ENCODE peak calls at places on chromosomes 5 and 9, in eight cellular contexts. One of them, this sample, is unnamed.

GRCh38 chr5:65809817-65810531 is 88.0 kb downstream of the NLN start:
- DNase-seq in RWPE1: no peak
- DNase-seq in cardiac fibroblast: peak; percentile 88
- DNase-seq in iPS DF 6.9: no peak
- DNase-seq in NCI-H1092: no peak
- DNase-seq in HEK293T: no peak
- DNase-seq in EL: peak; percentile 74
- DNase-seq in stimulated activated CD4-positive, alpha-beta T cell treated with anti-CD3 and anti-CD28 coated beads, Interleukin-1b, Interleukin-23, amount 100 ng/mL, for 24 hours: no peak
- DNase-seq in this sample: peak; percentile 96

GRCh38 chr9:22454021-22454420 is 7.4 kb downstream of the DMRTA1 start:
- DNase-seq in RWPE1: no peak
- DNase-seq in cardiac fibroblast: no peak
- DNase-seq in iPS DF 6.9: no peak
- DNase-seq in NCI-H1092: no peak
- DNase-seq in HEK293T: no peak
- DNase-seq in EL: peak; percentile 8
- DNase-seq in stimulated activated CD4-positive, alpha-beta T cell treated with anti-CD3 and anti-CD28 coated beads, Interleukin-1b, Interleukin-23, amount 100 ng/mL, for 24 hours: no peak
- DNase-seq in this sample: peak; percentile 44

GRCh38 chr5:180067986-180068385 is 3.6 kb downstream of the RNF130 start:
- DNase-seq in RWPE1: no peak
- DNase-seq in cardiac fibroblast: no peak
- DNase-seq in iPS DF 6.9: no peak
- DNase-seq in NCI-H1092: no peak
- DNase-seq in HEK293T: no peak
- DNase-seq in EL: no peak
- DNase-seq in stimulated activated CD4-positive, alpha-beta T cell treated with anti-CD3 and anti-CD28 coated beads, Interleukin-1b, Interleukin-23, amount 100 ng/mL, for 24 hours: no peak
- DNase-seq in this sample: no peak

GRCh38 chr5:56481147-56481997 is 248.2 kb upstream of the ANKRD55 start:
- DNase-seq in RWPE1: peak; percentile 46
- DNase-seq in cardiac fibroblast: peak; percentile 43
- DNase-seq in iPS DF 6.9: no peak
- DNase-seq in NCI-H1092: no peak
- DNase-seq in HEK293T: peak; percentile 21
- DNase-seq in EL: peak; percentile 55
- DNase-seq in stimulated activated CD4-positive, alpha-beta T cell treated with anti-CD3 and anti-CD28 coated beads, Interleukin-1b, Interleukin-23, amount 100 ng/mL, for 24 hours: no peak
- DNase-seq in this sample: peak; percentile 44

GRCh38 chr9:72205513-72205912 is 56.3 kb downstream of the GDA start:
- DNase-seq in RWPE1: no peak
- DNase-seq in cardiac fibroblast: no peak
- DNase-seq in iPS DF 6.9: no peak
- DNase-seq in NCI-H1092: no peak
- DNase-seq in HEK293T: no peak
- DNase-seq in EL: no peak
- DNase-seq in stimulated activated CD4-positive, alpha-beta T cell treated with anti-CD3 and anti-CD28 coated beads, Interleukin-1b, Interleukin-23, amount 100 ng/mL, for 24 hours: no peak
- DNase-seq in this sample: peak; percentile 10

GRCh38 chr5:110925398-110925797 is 146.1 kb upstream of the TSLP start:
- DNase-seq in RWPE1: peak; percentile 45
- DNase-seq in cardiac fibroblast: peak; percentile 78
- DNase-seq in iPS DF 6.9: no peak
- DNase-seq in NCI-H1092: no peak
- DNase-seq in HEK293T: no peak
- DNase-seq in EL: no peak
- DNase-seq in stimulated activated CD4-positive, alpha-beta T cell treated with anti-CD3 and anti-CD28 coated beads, Interleukin-1b, Interleukin-23, amount 100 ng/mL, for 24 hours: no peak
- DNase-seq in this sample: no peak

GRCh38 chr5:113330533-113331200 is 104.1 kb downstream of the TSSK1B start:
- DNase-seq in RWPE1: peak; percentile 78
- DNase-seq in cardiac fibroblast: peak; percentile 77
- DNase-seq in iPS DF 6.9: no peak
- DNase-seq in NCI-H1092: peak; percentile 1
- DNase-seq in HEK293T: peak; percentile 57
- DNase-seq in EL: peak; percentile 8
- DNase-seq in stimulated activated CD4-positive, alpha-beta T cell treated with anti-CD3 and anti-CD28 coated beads, Interleukin-1b, Interleukin-23, amount 100 ng/mL, for 24 hours: no peak
- DNase-seq in this sample: peak; percentile 58

GRCh38 chr5:179889885-179890284 is 17.8 kb downstream of the TBC1D9B start:
- DNase-seq in RWPE1: no peak
- DNase-seq in cardiac fibroblast: no peak
- DNase-seq in iPS DF 6.9: no peak
- DNase-seq in NCI-H1092: no peak
- DNase-seq in HEK293T: no peak
- DNase-seq in EL: no peak
- DNase-seq in stimulated activated CD4-positive, alpha-beta T cell treated with anti-CD3 and anti-CD28 coated beads, Interleukin-1b, Interleukin-23, amount 100 ng/mL, for 24 hours: no peak
- DNase-seq in this sample: no peak

GRCh38 chr5:122473138-122473843 is 161.3 kb downstream of the SNCAIP start:
- DNase-seq in RWPE1: no peak
- DNase-seq in cardiac fibroblast: no peak
- DNase-seq in iPS DF 6.9: no peak
- DNase-seq in NCI-H1092: no peak
- DNase-seq in HEK293T: no peak
- DNase-seq in EL: no peak
- DNase-seq in stimulated activated CD4-positive, alpha-beta T cell treated with anti-CD3 and anti-CD28 coated beads, Interleukin-1b, Interleukin-23, amount 100 ng/mL, for 24 hours: no peak
- DNase-seq in this sample: peak; percentile 3

GRCh38 chr5:59652449-59652848 is 241.1 kb downstream of the PDE4D start:
- DNase-seq in RWPE1: no peak
- DNase-seq in cardiac fibroblast: no peak
- DNase-seq in iPS DF 6.9: no peak
- DNase-seq in NCI-H1092: no peak
- DNase-seq in HEK293T: no peak
- DNase-seq in EL: no peak
- DNase-seq in stimulated activated CD4-positive, alpha-beta T cell treated with anti-CD3 and anti-CD28 coated beads, Interleukin-1b, Interleukin-23, amount 100 ng/mL, for 24 hours: no peak
- DNase-seq in this sample: no peak

GRCh38 chr9:129838707-129839259 is 3.5 kb downstream of the USP20 start:
- DNase-seq in RWPE1: peak; percentile 84
- DNase-seq in cardiac fibroblast: peak; percentile 54
- DNase-seq in iPS DF 6.9: no peak
- DNase-seq in NCI-H1092: no peak
- DNase-seq in HEK293T: no peak
- DNase-seq in EL: peak; percentile 96
- DNase-seq in stimulated activated CD4-positive, alpha-beta T cell treated with anti-CD3 and anti-CD28 coated beads, Interleukin-1b, Interleukin-23, amount 100 ng/mL, for 24 hours: no peak
- DNase-seq in this sample: peak; percentile 92

GRCh38 chr9:71911908-71912325 is 478 bp downstream of the C9orf85 start:
- DNase-seq in RWPE1: peak; percentile 15
- DNase-seq in cardiac fibroblast: peak; percentile 73
- DNase-seq in iPS DF 6.9: no peak
- DNase-seq in NCI-H1092: no peak
- DNase-seq in HEK293T: no peak
- DNase-seq in EL: peak; percentile 45
- DNase-seq in stimulated activated CD4-positive, alpha-beta T cell treated with anti-CD3 and anti-CD28 coated beads, Interleukin-1b, Interleukin-23, amount 100 ng/mL, for 24 hours: no peak
- DNase-seq in this sample: no peak

GRCh38 chr9:110575169-110575568 is 4.4 kb downstream of the SVEP1 start:
- DNase-seq in RWPE1: no peak
- DNase-seq in cardiac fibroblast: peak; percentile 49
- DNase-seq in iPS DF 6.9: no peak
- DNase-seq in NCI-H1092: no peak
- DNase-seq in HEK293T: no peak
- DNase-seq in EL: no peak
- DNase-seq in stimulated activated CD4-positive, alpha-beta T cell treated with anti-CD3 and anti-CD28 coated beads, Interleukin-1b, Interleukin-23, amount 100 ng/mL, for 24 hours: no peak
- DNase-seq in this sample: peak; percentile 6

GRCh38 chr5:39178171-39178570 is 41.2 kb downstream of the FYB1 start:
- DNase-seq in RWPE1: no peak
- DNase-seq in cardiac fibroblast: peak; percentile 8
- DNase-seq in iPS DF 6.9: no peak
- DNase-seq in NCI-H1092: no peak
- DNase-seq in HEK293T: no peak
- DNase-seq in EL: peak; percentile 66
- DNase-seq in stimulated activated CD4-positive, alpha-beta T cell treated with anti-CD3 and anti-CD28 coated beads, Interleukin-1b, Interleukin-23, amount 100 ng/mL, for 24 hours: no peak
- DNase-seq in this sample: peak; percentile 64

GRCh38 chr9:33818832-33819500 is 2.0 kb downstream of the UBE2R2 start:
- DNase-seq in RWPE1: peak; percentile 45
- DNase-seq in cardiac fibroblast: peak; percentile 35
- DNase-seq in iPS DF 6.9: no peak
- DNase-seq in NCI-H1092: no peak
- DNase-seq in HEK293T: no peak
- DNase-seq in EL: peak; percentile 30
- DNase-seq in stimulated activated CD4-positive, alpha-beta T cell treated with anti-CD3 and anti-CD28 coated beads, Interleukin-1b, Interleukin-23, amount 100 ng/mL, for 24 hours: no peak
- DNase-seq in this sample: peak; percentile 60

GRCh38 chr5:81751836-81752643 is 1.1 kb upstream of the SSBP2 start:
- DNase-seq in RWPE1: no peak
- DNase-seq in cardiac fibroblast: no peak
- DNase-seq in iPS DF 6.9: no peak
- DNase-seq in NCI-H1092: no peak
- DNase-seq in HEK293T: no peak
- DNase-seq in EL: no peak
- DNase-seq in stimulated activated CD4-positive, alpha-beta T cell treated with anti-CD3 and anti-CD28 coated beads, Interleukin-1b, Interleukin-23, amount 100 ng/mL, for 24 hours: no peak
- DNase-seq in this sample: peak; percentile 32

GRCh38 chr9:112582371-112582770 is 95.7 kb downstream of the KIAA1958 start:
- DNase-seq in RWPE1: no peak
- DNase-seq in cardiac fibroblast: no peak
- DNase-seq in iPS DF 6.9: no peak
- DNase-seq in NCI-H1092: no peak
- DNase-seq in HEK293T: no peak
- DNase-seq in EL: no peak
- DNase-seq in stimulated activated CD4-positive, alpha-beta T cell treated with anti-CD3 and anti-CD28 coated beads, Interleukin-1b, Interleukin-23, amount 100 ng/mL, for 24 hours: no peak
- DNase-seq in this sample: no peak

GRCh38 chr9:93255994-93256877 is 72.3 kb downstream of the WNK2 start:
- DNase-seq in RWPE1: no peak
- DNase-seq in cardiac fibroblast: no peak
- DNase-seq in iPS DF 6.9: no peak
- DNase-seq in NCI-H1092: no peak
- DNase-seq in HEK293T: no peak
- DNase-seq in EL: no peak
- DNase-seq in stimulated activated CD4-positive, alpha-beta T cell treated with anti-CD3 and anti-CD28 coated beads, Interleukin-1b, Interleukin-23, amount 100 ng/mL, for 24 hours: no peak
- DNase-seq in this sample: no peak

GRCh38 chr5:4082966-4083564 is 487.4 kb downstream of the IRX1 start:
- DNase-seq in RWPE1: peak; percentile 21
- DNase-seq in cardiac fibroblast: no peak
- DNase-seq in iPS DF 6.9: no peak
- DNase-seq in NCI-H1092: no peak
- DNase-seq in HEK293T: no peak
- DNase-seq in EL: no peak
- DNase-seq in stimulated activated CD4-positive, alpha-beta T cell treated with anti-CD3 and anti-CD28 coated beads, Interleukin-1b, Interleukin-23, amount 100 ng/mL, for 24 hours: no peak
- DNase-seq in this sample: no peak

GRCh38 chr9:21121079-21121478 is 20.6 kb downstream of the IFNW1 start:
- DNase-seq in RWPE1: no peak
- DNase-seq in cardiac fibroblast: no peak
- DNase-seq in iPS DF 6.9: no peak
- DNase-seq in NCI-H1092: no peak
- DNase-seq in HEK293T: no peak
- DNase-seq in EL: no peak
- DNase-seq in stimulated activated CD4-positive, alpha-beta T cell treated with anti-CD3 and anti-CD28 coated beads, Interleukin-1b, Interleukin-23, amount 100 ng/mL, for 24 hours: no peak
- DNase-seq in this sample: no peak

GRCh38 chr5:132821791-132822190 is 8.7 kb downstream of the SHROOM1 start:
- DNase-seq in RWPE1: no peak
- DNase-seq in cardiac fibroblast: no peak
- DNase-seq in iPS DF 6.9: no peak
- DNase-seq in NCI-H1092: peak; percentile 4
- DNase-seq in HEK293T: no peak
- DNase-seq in EL: no peak
- DNase-seq in stimulated activated CD4-positive, alpha-beta T cell treated with anti-CD3 and anti-CD28 coated beads, Interleukin-1b, Interleukin-23, amount 100 ng/mL, for 24 hours: no peak
- DNase-seq in this sample: peak; percentile 26

GRCh38 chr9:136505406-136506403 is 22.9 kb upstream of the SEC16A start:
- DNase-seq in RWPE1: no peak
- DNase-seq in cardiac fibroblast: no peak
- DNase-seq in iPS DF 6.9: no peak
- DNase-seq in NCI-H1092: no peak
- DNase-seq in HEK293T: no peak
- DNase-seq in EL: no peak
- DNase-seq in stimulated activated CD4-positive, alpha-beta T cell treated with anti-CD3 and anti-CD28 coated beads, Interleukin-1b, Interleukin-23, amount 100 ng/mL, for 24 hours: no peak
- DNase-seq in this sample: no peak

GRCh38 chr5:165328856-165329255 is 1823.4 kb downstream of the MAT2B start:
- DNase-seq in RWPE1: peak; percentile 16
- DNase-seq in cardiac fibroblast: no peak
- DNase-seq in iPS DF 6.9: no peak
- DNase-seq in NCI-H1092: no peak
- DNase-seq in HEK293T: no peak
- DNase-seq in EL: no peak
- DNase-seq in stimulated activated CD4-positive, alpha-beta T cell treated with anti-CD3 and anti-CD28 coated beads, Interleukin-1b, Interleukin-23, amount 100 ng/mL, for 24 hours: no peak
- DNase-seq in this sample: no peak

GRCh38 chr9:135907006-135907434 is 326 bp downstream of the CAMSAP1 start:
- DNase-seq in RWPE1: no peak
- DNase-seq in cardiac fibroblast: peak; percentile 41
- DNase-seq in iPS DF 6.9: no peak
- DNase-seq in NCI-H1092: no peak
- DNase-seq in HEK293T: peak; percentile 53
- DNase-seq in EL: peak; percentile 35
- DNase-seq in stimulated activated CD4-positive, alpha-beta T cell treated with anti-CD3 and anti-CD28 coated beads, Interleukin-1b, Interleukin-23, amount 100 ng/mL, for 24 hours: no peak
- DNase-seq in this sample: peak; percentile 41

GRCh38 chr9:86545085-86545484 is 190.9 kb upstream of the TUT7 start:
- DNase-seq in RWPE1: no peak
- DNase-seq in cardiac fibroblast: no peak
- DNase-seq in iPS DF 6.9: no peak
- DNase-seq in NCI-H1092: no peak
- DNase-seq in HEK293T: no peak
- DNase-seq in EL: no peak
- DNase-seq in stimulated activated CD4-positive, alpha-beta T cell treated with anti-CD3 and anti-CD28 coated beads, Interleukin-1b, Interleukin-23, amount 100 ng/mL, for 24 hours: no peak
- DNase-seq in this sample: no peak

GRCh38 chr5:36177715-36178556 is 26.0 kb downstream of the SKP2 start:
- DNase-seq in RWPE1: peak; percentile 41
- DNase-seq in cardiac fibroblast: peak; percentile 79
- DNase-seq in iPS DF 6.9: no peak
- DNase-seq in NCI-H1092: no peak
- DNase-seq in HEK293T: peak; percentile 30
- DNase-seq in EL: peak; percentile 47
- DNase-seq in stimulated activated CD4-positive, alpha-beta T cell treated with anti-CD3 and anti-CD28 coated beads, Interleukin-1b, Interleukin-23, amount 100 ng/mL, for 24 hours: no peak
- DNase-seq in this sample: peak; percentile 49

GRCh38 chr9:2335260-2335659 is 286.3 kb upstream of the VLDLR start:
- DNase-seq in RWPE1: no peak
- DNase-seq in cardiac fibroblast: no peak
- DNase-seq in iPS DF 6.9: no peak
- DNase-seq in NCI-H1092: no peak
- DNase-seq in HEK293T: no peak
- DNase-seq in EL: no peak
- DNase-seq in stimulated activated CD4-positive, alpha-beta T cell treated with anti-CD3 and anti-CD28 coated beads, Interleukin-1b, Interleukin-23, amount 100 ng/mL, for 24 hours: no peak
- DNase-seq in this sample: no peak

GRCh38 chr5:10201223-10201868 is 48.3 kb downstream of the ATPSCKMT start:
- DNase-seq in RWPE1: no peak
- DNase-seq in cardiac fibroblast: peak; percentile 2
- DNase-seq in iPS DF 6.9: peak; percentile 33
- DNase-seq in NCI-H1092: no peak
- DNase-seq in HEK293T: no peak
- DNase-seq in EL: peak; percentile 22
- DNase-seq in stimulated activated CD4-positive, alpha-beta T cell treated with anti-CD3 and anti-CD28 coated beads, Interleukin-1b, Interleukin-23, amount 100 ng/mL, for 24 hours: no peak
- DNase-seq in this sample: no peak

GRCh38 chr5:6822068-6822467 is 108.8 kb downstream of the TENT4A start:
- DNase-seq in RWPE1: no peak
- DNase-seq in cardiac fibroblast: no peak
- DNase-seq in iPS DF 6.9: no peak
- DNase-seq in NCI-H1092: no peak
- DNase-seq in HEK293T: no peak
- DNase-seq in EL: no peak
- DNase-seq in stimulated activated CD4-positive, alpha-beta T cell treated with anti-CD3 and anti-CD28 coated beads, Interleukin-1b, Interleukin-23, amount 100 ng/mL, for 24 hours: no peak
- DNase-seq in this sample: no peak

This sample was measured in M059J.